ENCODE peak calls at places on chromosome 3, in seven cellular contexts. E, L, I, R, B, C and X are unnamed samples.
A peak's percentile ranks its signal among the peaks of the same experiment; 100 is the strongest.

GRCh38 chr3:45981321-45982038 is 14.1 kb downstream of the FYCO1 start:
- DNase-seq in E (no peak), L (no peak), I (no peak), R (peak; percentile 25), B (no peak), C (no peak), X (no peak)

GRCh38 chr3:4752201-4753072 is 226.8 kb upstream of the BHLHE40 start:
- DNase-seq in E (no peak), L (peak; percentile 92), I (no peak), R (no peak), B (no peak), C (no peak), X (no peak)

GRCh38 chr3:50623840-50624474 is 7.0 kb downstream of the MAPKAPK3 start:
- DNase-seq in E (no peak), L (no peak), I (no peak), R (no peak), B (no peak), C (peak; percentile 75), X (no peak)

GRCh38 chr3:133815386-133815785 is 9.8 kb downstream of the SRPRB start:
- DNase-seq in E (no peak), L (no peak), I (no peak), R (no peak), B (no peak), C (no peak), X (no peak)

GRCh38 chr3:41715376-41715775 is 246.5 kb downstream of the ULK4 start:
- DNase-seq in E (no peak), L (no peak), I (no peak), R (no peak), B (no peak), C (no peak), X (no peak)

GRCh38 chr3:21750831-21751391 is at the start of gene ZNF385D:
- DNase-seq in E (no peak), L (no peak), I (peak; percentile 85), R (peak; percentile 78), B (peak; percentile 42), C (peak; percentile 21), X (peak; percentile 27)

GRCh38 chr3:169636928-169637327 is 26.6 kb downstream of the MECOM start:
- DNase-seq in E (no peak), L (no peak), I (no peak), R (no peak), B (no peak), C (no peak), X (no peak)

GRCh38 chr3:133578548-133579191 is 5.2 kb downstream of the CDV3 start:
- DNase-seq in E (no peak), L (peak; percentile 81), I (no peak), R (peak; percentile 67), B (no peak), C (no peak), X (no peak)

GRCh38 chr3:15427182-15427880 is at the start of the genes EAF1 and METTL6:
- DNase-seq in E (peak; percentile 86), L (peak; percentile 71), I (peak; percentile 95), R (peak; percentile 80), B (peak; percentile 91), C (peak; percentile 72), X (peak; percentile 79)

GRCh38 chr3:45498532-45498931 is 96.0 kb upstream of the LIMD1 start:
- DNase-seq in E (no peak), L (no peak), I (no peak), R (no peak), B (no peak), C (no peak), X (no peak)

GRCh38 chr3:72189344-72189743 is 404.4 kb upstream of the PROK2 start:
- DNase-seq in E (no peak), L (no peak), I (no peak), R (no peak), B (no peak), C (no peak), X (no peak)

GRCh38 chr3:142134799-142135325 is 14.5 kb downstream of the TFDP2 start:
- DNase-seq in E (no peak), L (no peak), I (no peak), R (no peak), B (no peak), C (no peak), X (no peak)

GRCh38 chr3:170470063-170471006 is 51.7 kb downstream of the CLDN11 start:
- DNase-seq in E (no peak), L (no peak), I (no peak), R (peak; percentile 80), B (no peak), C (no peak), X (no peak)

GRCh38 chr3:195085356-195086130 is 185.4 kb downstream of the XXYLT1 start:
- DNase-seq in E (no peak), L (no peak), I (peak; percentile 67), R (no peak), B (peak; percentile 23), C (no peak), X (no peak)

GRCh38 chr3:45489730-45490309 is 101.4 kb downstream of the LARS2 start:
- DNase-seq in E (no peak), L (no peak), I (no peak), R (no peak), B (no peak), C (no peak), X (no peak)

GRCh38 chr3:166471074-166471753 is 634.0 kb upstream of the BCHE start:
- DNase-seq in E (no peak), L (no peak), I (no peak), R (no peak), B (no peak), C (no peak), X (no peak)

GRCh38 chr3:196489747-196490146 is 13.8 kb downstream of the RNF168 start:
- DNase-seq in E (no peak), L (no peak), I (no peak), R (no peak), B (no peak), C (no peak), X (no peak)

GRCh38 chr3:17155951-17156350 is 271.2 kb downstream of the PLCL2 start:
- DNase-seq in E (no peak), L (no peak), I (no peak), R (no peak), B (no peak), C (no peak), X (no peak)

GRCh38 chr3:146156060-146156459 is 4.9 kb downstream of the PLOD2 start:
- DNase-seq in E (no peak), L (no peak), I (no peak), R (no peak), B (no peak), C (no peak), X (no peak)

GRCh38 chr3:149898771-149899170 is 71.9 kb downstream of the PFN2 start:
- DNase-seq in E (no peak), L (no peak), I (no peak), R (peak; percentile 75), B (no peak), C (peak; percentile 62), X (no peak)

GRCh38 chr3:130850044-130850797 is 43.7 kb upstream of the ATP2C1 start:
- DNase-seq in E (no peak), L (no peak), I (no peak), R (peak; percentile 35), B (no peak), C (peak; percentile 41), X (peak; percentile 17)

DNA sequence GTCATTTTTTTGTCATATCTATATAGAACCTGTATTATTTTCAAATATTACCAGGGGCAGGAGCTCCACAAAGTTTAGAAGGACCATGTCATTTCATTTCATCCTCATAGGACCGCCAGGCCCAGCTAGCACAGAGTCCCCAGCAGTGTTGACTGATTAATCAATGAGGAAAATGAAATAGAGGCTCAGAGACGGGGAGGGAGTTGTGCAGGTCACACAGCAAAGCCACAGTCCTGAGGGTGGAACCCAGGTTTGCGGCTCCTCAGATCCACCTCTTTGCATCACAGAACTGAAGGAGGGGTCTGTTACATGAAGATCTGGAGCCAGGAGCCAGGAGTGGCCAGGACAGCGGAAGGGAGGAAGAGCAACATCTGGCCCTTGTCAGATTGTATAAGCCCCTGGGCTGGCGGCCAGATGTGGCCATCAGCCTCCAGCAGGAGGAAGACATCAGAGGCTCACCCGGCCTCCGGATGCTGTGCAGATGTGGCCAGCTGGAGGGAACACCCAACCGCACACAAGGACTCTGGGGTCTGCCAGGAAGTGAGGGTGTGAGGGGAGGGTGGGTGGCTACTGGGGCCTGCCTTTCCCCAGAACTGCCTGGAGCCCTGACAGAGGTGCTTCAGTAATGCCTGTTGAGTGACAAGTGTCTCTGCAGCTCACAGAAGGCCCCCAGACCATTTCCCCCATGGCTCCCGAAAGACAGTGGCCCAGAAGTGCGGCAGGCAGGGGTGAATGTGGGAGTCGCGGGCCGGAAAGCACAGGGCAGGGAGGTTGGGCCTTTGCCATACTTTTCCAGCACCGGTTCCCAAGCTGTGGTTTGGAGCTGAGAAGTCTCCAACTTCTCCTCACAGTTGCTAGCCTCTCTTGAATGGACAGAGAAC is 21.2 kb downstream of the EFCC1 start:
- DNase-seq in E (peak; percentile 68), L (no peak), I (peak; percentile 76), R (peak; percentile 92), B (peak; percentile 74), C (peak; percentile 49), X (peak; percentile 9)
- H3K4me1 ChIP-seq in E (peaks cover 8% of the 10 kb centered on the region), L (peaks cover 22% of the 10 kb centered on the region), I (no peaks in the 10 kb centered on the region), R (peaks cover 11% of the 10 kb centered on the region), B (peaks cover 80% of the 10 kb centered on the region), C (peaks cover 28% of the 10 kb centered on the region), X (no peaks in the 10 kb centered on the region)

DNA sequence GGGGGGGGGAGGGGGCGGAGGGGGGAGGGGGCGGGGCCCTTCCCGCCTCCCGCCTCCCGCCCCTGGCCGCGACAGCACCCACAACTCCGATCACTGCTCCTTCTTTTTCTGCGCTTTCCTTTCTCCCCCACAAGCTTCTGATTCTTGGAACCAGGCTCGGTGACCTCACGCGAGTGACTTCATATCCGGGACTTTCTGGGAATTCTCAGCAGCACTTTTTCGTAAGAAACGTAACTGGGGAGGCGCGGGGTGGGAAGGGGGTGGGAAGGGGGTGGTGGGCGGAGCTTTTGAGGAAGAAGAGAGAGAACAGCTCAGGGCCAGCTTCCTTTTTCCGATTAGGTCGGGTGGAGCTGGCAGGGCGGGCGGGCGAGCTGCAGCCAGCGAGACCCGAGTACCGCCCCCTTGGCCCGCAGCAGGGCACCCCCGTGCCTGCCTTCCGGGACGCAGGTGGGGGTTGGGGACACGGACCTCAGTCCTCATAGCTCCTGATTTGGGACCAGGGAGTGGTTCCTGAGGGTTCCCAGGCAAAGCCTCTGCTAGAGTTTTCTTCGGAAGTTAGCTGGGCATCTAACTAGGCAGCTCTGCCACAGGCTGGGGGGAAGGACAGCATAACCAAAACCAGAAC is 14.6 kb downstream of the XIRP1 start:
- DNase-seq in E (peak; percentile 90), L (peak; percentile 63), I (peak; percentile 97), R (peak; percentile 98), B (peak; percentile 94), C (peak; percentile 78), X (peak; percentile 90)
- H3K4me1 ChIP-seq in E (peaks cover 18% of the 10 kb centered on the region), L (peaks cover 50% of the 10 kb centered on the region), I (no peaks in the 10 kb centered on the region), R (peaks cover 20% of the 10 kb centered on the region), B (peaks cover 49% of the 10 kb centered on the region), C (peaks cover 22% of the 10 kb centered on the region), X (peaks cover 32% of the 10 kb centered on the region)

DNA sequence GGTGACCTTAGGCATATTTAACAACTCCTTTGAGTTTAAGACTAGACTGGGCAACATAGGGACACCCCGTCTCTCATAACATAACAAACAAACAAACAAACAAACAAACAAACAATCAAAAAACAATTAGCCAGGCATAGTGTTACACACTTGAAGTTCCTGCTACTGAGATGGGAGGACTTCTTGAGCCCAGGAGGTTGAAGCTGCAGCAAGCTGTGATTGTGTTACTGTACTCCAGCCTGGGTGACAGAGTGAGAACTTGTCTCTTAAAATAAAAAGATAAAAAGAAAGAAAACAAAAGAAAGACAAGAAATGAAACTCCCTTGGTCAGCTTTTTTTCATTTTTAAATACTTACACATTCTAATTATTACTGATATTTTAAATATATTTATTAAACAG is 361.4 kb upstream of the KCNH8 start:
- DNase-seq in E (no peak), L (no peak), I (no peak), R (no peak), B (no peak), C (no peak), X (no peak)
- H3K4me1 ChIP-seq in E (no peaks in the 10 kb centered on the region), L (no peaks in the 10 kb centered on the region), I (no peaks in the 10 kb centered on the region), R (no peaks in the 10 kb centered on the region), B (no peaks in the 10 kb centered on the region), C (no peaks in the 10 kb centered on the region), X (no peaks in the 10 kb centered on the region)

GRCh38 chr3:188264231-188265213 is 110.6 kb downstream of the LPP start:
- DNase-seq in E (no peak), L (peak; percentile 29), I (no peak), R (peak; percentile 65), B (no peak), C (peak; percentile 79), X (peak; percentile 40)
- H3K4me1 ChIP-seq in E (peaks cover 48% of the 10 kb centered on the region), L (peaks cover 83% of the 10 kb centered on the region), I (peaks cover 14% of the 10 kb centered on the region), R (peaks cover 42% of the 10 kb centered on the region), B (peaks cover 68% of the 10 kb centered on the region), C (peaks cover 85% of the 10 kb centered on the region), X (no peaks in the 10 kb centered on the region)